ENCODE peak calls at places on chromosomes 3 and 15, in nine cellular contexts. A, V, Z, H, F, S, C, B and K are unnamed samples.

GRCh38 chr15:23686466-23687142 is 501 bp downstream of the NDN start:
- DNase-seq in A (no peak), V (no peak), Z (no peak), H (no peak), F (peak), S (no peak), C (no peak), B (no peak), K (no peak)

GRCh38 chr3:9957214-9957613 is 5.0 kb upstream of the PRRT3 start:
- DNase-seq in A (no peak), V (peak), Z (no peak), H (no peak), F (no peak), S (peak), C (no peak), B (no peak), K (no peak)

GRCh38 chr3:129543156-129543790 is at the start of gene H1-8:
- DNase-seq in A (no peak), V (no peak), Z (no peak), H (peak), F (no peak), S (no peak), C (no peak), B (no peak), K (no peak)

GRCh38 chr15:66566963-66567531 is 1.2 kb upstream of the LCTL start:
- DNase-seq in A (peak), V (peak), Z (peak), H (peak), F (peak), S (peak), C (peak), B (peak), K (peak)

GRCh38 chr15:90035835-90036220 is 34.7 kb downstream of the ZNF710 start:
- DNase-seq in A (no peak), V (peak), Z (no peak), H (no peak), F (no peak), S (no peak), C (no peak), B (peak), K (peak)

GRCh38 chr3:127796045-127796720 is 26.1 kb downstream of the MGLL start:
- DNase-seq in A (no peak), V (no peak), Z (no peak), H (no peak), F (no peak), S (no peak), C (no peak), B (no peak), K (no peak)

GRCh38 chr3:70120360-70120966 is 120.9 kb downstream of the SAMMSON start:
- DNase-seq in A (peak), V (peak), Z (no peak), H (peak), F (peak), S (peak), C (peak), B (peak), K (peak)

GRCh38 chr15:76058714-76059319 is 968 bp upstream of the TMEM266 start:
- DNase-seq in A (peak), V (peak), Z (peak), H (no peak), F (peak), S (peak), C (no peak), B (no peak), K (no peak)

GRCh38 chr3:64340636-64341240 is 115.5 kb upstream of the PRICKLE2 start:
- DNase-seq in A (peak), V (no peak), Z (no peak), H (no peak), F (no peak), S (peak), C (no peak), B (no peak), K (no peak)

GRCh38 chr3:79653242-79653830 is 114.5 kb downstream of the ROBO1 start:
- DNase-seq in A (no peak), V (no peak), Z (no peak), H (no peak), F (no peak), S (no peak), C (no peak), B (no peak), K (no peak)